ENCODE peak calls at places on chromosomes 3 and 15, in seven cellular contexts. G is K562; X is transverse colon; C is adrenal gland; Q is CD8-positive, alpha-beta T cell; H is CD4-positive, alpha-beta memory T cell; D is colonic mucosa. Z is an unnamed sample. For H3K4me1, the result is how much of the 10 kb centered on the place peaks cover.

GRCh38 chr3:160616721-160617120 is 51.4 kb upstream of the KPNA4 start:
- DNase-seq in G (no peak), X (no peak), C (no peak), Q (no peak), H (no peak), D (no peak), Z (no peak)

GRCh38 chr15:65004993-65005392 is 15.3 kb upstream of the SPG21 start:
- DNase-seq in G (no peak), X (no peak), C (no peak), Q (no peak), H (no peak), D (no peak), Z (no peak)

GRCh38 chr15:36271048-36271447 is 308.4 kb upstream of the CDIN1 start:
- DNase-seq in G (no peak), X (no peak), C (no peak), Q (no peak), H (no peak), D (no peak), Z (no peak)

GRCh38 chr3:12948891-12949711 is 107.7 kb upstream of the RPL32 start:
- DNase-seq in G (no peak), X (peak), C (peak), Q (no peak), H (no peak), D (no peak), Z (no peak)

GRCh38 chr3:78999139-78999538 is 768.7 kb downstream of the ROBO1 start:
- DNase-seq in G (no peak), X (no peak), C (no peak), Q (no peak), H (no peak), D (no peak), Z (no peak)

GRCh38 chr15:87326274-87326673 is 930.3 kb downstream of the NTRK3 start:
- DNase-seq in G (no peak), X (no peak), C (no peak), Q (no peak), H (no peak), D (no peak), Z (no peak)

GRCh38 chr3:111864821-111865656 is 6.0 kb downstream of the PHLDB2 start:
- DNase-seq in G (no peak), X (no peak), C (no peak), Q (no peak), H (no peak), D (no peak), Z (no peak)

GRCh38 chr3:97871206-97871605 is 49.4 kb downstream of the CRYBG3 start:
- DNase-seq in G (no peak), X (no peak), C (no peak), Q (no peak), H (no peak), D (no peak), Z (no peak)

GRCh38 chr3:184380210-184380626 is 364 bp downstream of the CHRD start:
- DNase-seq in G (peak), X (peak), C (peak), Q (no peak), H (no peak), D (peak), Z (no peak)

GRCh38 chr15:25684521-25685215 is 178.5 kb downstream of the ATP10A start:
- DNase-seq in G (no peak), X (no peak), C (peak), Q (no peak), H (no peak), D (no peak), Z (peak)

GRCh38 chr15:61155741-61156700 is 73.1 kb downstream of the RORA start:
- DNase-seq in G (no peak), X (peak), C (no peak), Q (no peak), H (no peak), D (no peak), Z (no peak)

GRCh38 chr3:98809561-98809960 is 46.4 kb downstream of the ST3GAL6 start:
- DNase-seq in G (no peak), X (no peak), C (no peak), Q (no peak), H (no peak), D (no peak), Z (no peak)

GRCh38 chr3:112467584-112467983 is 31.7 kb downstream of the BTLA start:
- DNase-seq in G (no peak), X (no peak), C (no peak), Q (no peak), H (no peak), D (no peak), Z (no peak)

GRCh38 chr3:193872265-193872753 is 263.6 kb upstream of the HES1 start:
- DNase-seq in G (peak), X (peak), C (no peak), Q (no peak), H (no peak), D (peak), Z (no peak)

GRCh38 chr3:130829575-130829947 is 64.3 kb upstream of the ATP2C1 start:
- DNase-seq in G (no peak), X (no peak), C (no peak), Q (no peak), H (no peak), D (no peak), Z (no peak)

GRCh38 chr3:30954431-30954830 is 60.0 kb upstream of the GADL1 start:
- DNase-seq in G (no peak), X (no peak), C (no peak), Q (no peak), H (no peak), D (no peak), Z (no peak)

GRCh38 chr3:115341208-115341607 is 194.1 kb upstream of the ZBTB20 start:
- DNase-seq in G (no peak), X (no peak), C (no peak), Q (no peak), H (no peak), D (no peak), Z (no peak)

GRCh38 chr3:16477054-16477453 is 36.4 kb downstream of the RFTN1 start:
- DNase-seq in G (no peak), X (no peak), C (no peak), Q (no peak), H (no peak), D (no peak), Z (no peak)

GRCh38 chr15:57356636-57357035 is 19.7 kb upstream of the CGNL1 start:
- DNase-seq in G (no peak), X (no peak), C (no peak), Q (no peak), H (no peak), D (no peak), Z (no peak)

GRCh38 chr15:31360843-31361763 is 34.5 kb downstream of the KLF13 start:
- DNase-seq in G (no peak), X (peak), C (no peak), Q (peak), H (peak), D (peak), Z (no peak)

GRCh38 chr15:34331809-34332208 is 5.8 kb downstream of the SLC12A6 start:
- DNase-seq in G (no peak), X (no peak), C (no peak), Q (no peak), H (peak), D (no peak), Z (no peak)

GRCh38 chr3:10515884-10516495 is 10.6 kb upstream of the ATP2B2 start:
- DNase-seq in G (peak), X (no peak), C (no peak), Q (no peak), H (no peak), D (no peak), Z (no peak)

GRCh38 chr3:122582390-122582789 is 4.9 kb downstream of the PARP15 start:
- DNase-seq in G (no peak), X (no peak), C (no peak), Q (no peak), H (no peak), D (no peak), Z (no peak)

GRCh38 chr3:97815149-97815917 is 6.5 kb upstream of the CRYBG3 start:
- DNase-seq in G (no peak), X (no peak), C (no peak), Q (peak), H (peak), D (no peak), Z (no peak)

GRCh38 chr3:111621535-111621934 is 26.4 kb upstream of the ZBED2 start:
- DNase-seq in G (peak), X (no peak), C (no peak), Q (no peak), H (no peak), D (no peak), Z (no peak)

GRCh38 chr15:41151451-41152005 is 35.4 kb upstream of the INO80 start:
- DNase-seq in G (no peak), X (no peak), C (no peak), Q (no peak), H (no peak), D (no peak), Z (no peak)

GRCh38 chr3:19147905-19148767 is at the start of gene KCNH8:
- DNase-seq in G (peak), X (peak), C (peak), Q (no peak), H (no peak), D (peak), Z (no peak)

GRCh38 chr3:160474416-160474838 is 24.8 kb upstream of the TRIM59 start:
- DNase-seq in G (no peak), X (no peak), C (no peak), Q (no peak), H (no peak), D (no peak), Z (no peak)

GRCh38 chr3:97957617-97958311 is 14.5 kb downstream of the RIOX2 start:
- DNase-seq in G (no peak), X (peak), C (no peak), Q (no peak), H (no peak), D (peak), Z (no peak)

GRCh38 chr3:66604476-66604875 is 103.7 kb upstream of the LRIG1 start:
- DNase-seq in G (no peak), X (no peak), C (no peak), Q (no peak), H (no peak), D (no peak), Z (no peak)

GRCh38 chr15:99409097-99409473 is 156.7 kb upstream of the MEF2A start:
- DNase-seq in G (no peak), X (peak), C (no peak), Q (no peak), H (no peak), D (peak), Z (no peak)

GRCh38 chr3:138253609-138254008 is 66.5 kb downstream of the ARMC8 start:
- DNase-seq in G (no peak), X (no peak), C (no peak), Q (no peak), H (no peak), D (no peak), Z (no peak)

GRCh38 chr3:107800705-107801104 is 277.9 kb downstream of the BBX start:
- DNase-seq in G (no peak), X (no peak), C (no peak), Q (no peak), H (no peak), D (no peak), Z (no peak)

GRCh38 chr3:183134844-183135243 is 27.7 kb downstream of the LAMP3 start:
- DNase-seq in G (no peak), X (no peak), C (no peak), Q (no peak), H (no peak), D (no peak), Z (no peak)

GRCh38 chr3:168121175-168121853 is 25.6 kb upstream of the GOLIM4 start:
- DNase-seq in G (no peak), X (peak), C (no peak), Q (no peak), H (no peak), D (peak), Z (no peak)

GRCh38 chr3:190013943-190014924 is 106.5 kb downstream of the P3H2 start:
- DNase-seq in G (no peak), X (no peak), C (no peak), Q (no peak), H (no peak), D (no peak), Z (no peak)

GRCh38 chr3:190012784-190013183 is 107.9 kb downstream of the P3H2 start:
- DNase-seq in G (no peak), X (no peak), C (no peak), Q (no peak), H (no peak), D (no peak), Z (no peak)

GRCh38 chr3:190014940-190015339 is 105.8 kb downstream of the P3H2 start:
- DNase-seq in G (no peak), X (no peak), C (no peak), Q (no peak), H (no peak), D (no peak), Z (no peak)

GRCh38 chr3:190010486-190010885 is 110.2 kb downstream of the P3H2 start:
- DNase-seq in G (no peak), X (no peak), C (no peak), Q (no peak), H (no peak), D (no peak), Z (no peak)

GRCh38 chr3:190012314-190012782 is 108.3 kb downstream of the P3H2 start:
- DNase-seq in G (no peak), X (no peak), C (no peak), Q (no peak), H (no peak), D (no peak), Z (no peak)
- H3K4me3 ChIP-seq in G (no peak), X (no peak), C (no peak), Q (no peak), H (no peak), D (no peak), Z (no peak)

GRCh38 chr3:14434541-14435151 is 32.2 kb downstream of the SLC6A6 start:
- DNase-seq in G (no peak), X (peak), C (no peak), Q (no peak), H (no peak), D (no peak), Z (no peak)

GRCh38 chr3:14432996-14433572 is 30.7 kb downstream of the SLC6A6 start:
- DNase-seq in G (no peak), X (peak), C (no peak), Q (no peak), H (no peak), D (no peak), Z (no peak)

GRCh38 chr3:14434105-14434504 is 31.7 kb downstream of the SLC6A6 start:
- DNase-seq in G (no peak), X (no peak), C (no peak), Q (no peak), H (no peak), D (no peak), Z (no peak)

GRCh38 chr3:14436954-14437281 is 34.5 kb downstream of the SLC6A6 start:
- DNase-seq in G (no peak), X (no peak), C (no peak), Q (no peak), H (no peak), D (no peak), Z (no peak)

DNA sequence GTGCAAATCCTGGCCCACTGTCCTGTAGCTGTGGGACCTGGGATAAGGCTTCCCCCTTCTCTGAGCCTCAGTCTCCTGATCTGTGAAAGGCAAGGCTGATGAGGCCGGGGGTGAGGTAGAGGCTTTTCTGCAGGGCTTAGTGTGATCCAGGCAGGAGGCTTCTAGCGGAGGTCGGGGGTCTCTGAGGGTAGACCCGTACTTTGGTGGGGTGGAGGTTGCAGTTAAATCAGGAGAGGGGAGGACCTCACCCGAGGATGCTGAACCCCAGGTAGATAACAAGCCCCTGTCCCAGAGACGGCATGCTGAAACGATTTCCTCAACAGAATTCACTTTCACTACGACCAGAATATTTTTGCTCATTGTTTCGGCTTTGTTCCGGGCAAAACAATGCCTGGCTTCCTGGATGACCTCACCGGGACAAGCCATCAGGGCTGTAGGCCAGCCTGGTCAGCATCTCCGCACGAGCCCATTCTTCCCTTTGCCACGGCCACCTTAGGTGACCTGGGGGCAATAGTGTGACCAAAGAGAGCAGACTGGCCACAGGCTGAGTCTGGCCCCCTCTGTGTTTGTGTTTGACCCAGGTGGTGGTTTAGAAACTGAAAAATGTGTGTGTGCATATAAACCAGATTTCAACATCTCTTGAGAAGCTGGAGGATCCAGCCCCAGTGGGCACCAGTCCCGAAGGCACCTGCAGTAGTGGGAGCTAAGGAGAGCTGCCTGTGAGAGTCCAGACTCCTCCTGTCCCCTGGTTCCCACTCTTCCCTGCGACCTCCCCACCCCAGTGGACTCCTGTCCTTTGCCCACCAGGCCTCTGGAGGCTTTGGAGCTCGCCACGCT is 33.0 kb downstream of the SLC6A6 start:
- DNase-seq in G (no peak), X (no peak), C (no peak), Q (no peak), H (no peak), D (no peak), Z (no peak)
- H3K4me1 ChIP-seq in G (half or more), X (under half), C (half or more), Q (half or more), H (half or more), D (under half), Z (half or more)

GRCh38 chr3:132803889-132804288 is 81.7 kb upstream of the NPHP3 start:
- DNase-seq in G (no peak), X (no peak), C (no peak), Q (no peak), H (no peak), D (no peak), Z (no peak)
- H3K27ac ChIP-seq in G (no peak), X (no peak), C (no peak), Q (no peak), H (no peak), D (no peak), Z (peak)

DNA sequence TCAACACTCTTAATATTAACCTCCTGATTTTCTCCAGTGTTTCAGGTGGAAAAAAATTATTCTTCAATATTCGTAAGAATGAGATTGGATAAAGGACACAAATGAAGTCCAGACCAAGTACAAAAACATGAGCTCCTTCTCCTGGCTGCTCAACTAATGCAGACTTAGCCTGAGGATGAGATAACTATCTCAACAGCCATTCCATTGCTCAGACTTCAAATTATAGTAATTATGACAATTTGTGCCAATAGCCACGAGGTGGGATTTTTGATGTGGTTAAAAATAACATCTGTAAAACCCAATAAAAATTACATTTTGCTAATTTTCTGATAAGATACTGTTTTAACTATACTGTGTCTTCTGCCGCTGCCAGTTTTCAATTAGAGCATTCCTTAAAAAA is 323.6 kb downstream of the SOX2 start:
- DNase-seq in G (no peak), X (no peak), C (no peak), Q (no peak), H (no peak), D (no peak), Z (no peak)
- H3K4me3 ChIP-seq in G (no peak), X (no peak), C (no peak), Q (no peak), H (no peak), D (no peak), Z (no peak)

GRCh38 chr3:71244153-71245051 is 339.1 kb downstream of the FOXP1 start:
- DNase-seq in G (no peak), X (peak), C (no peak), Q (no peak), H (no peak), D (no peak), Z (no peak)
- H3K4me1 ChIP-seq in G (under half), X (under half), C (under half), Q (under half), H (under half), D (under half), Z (under half)

DNA sequence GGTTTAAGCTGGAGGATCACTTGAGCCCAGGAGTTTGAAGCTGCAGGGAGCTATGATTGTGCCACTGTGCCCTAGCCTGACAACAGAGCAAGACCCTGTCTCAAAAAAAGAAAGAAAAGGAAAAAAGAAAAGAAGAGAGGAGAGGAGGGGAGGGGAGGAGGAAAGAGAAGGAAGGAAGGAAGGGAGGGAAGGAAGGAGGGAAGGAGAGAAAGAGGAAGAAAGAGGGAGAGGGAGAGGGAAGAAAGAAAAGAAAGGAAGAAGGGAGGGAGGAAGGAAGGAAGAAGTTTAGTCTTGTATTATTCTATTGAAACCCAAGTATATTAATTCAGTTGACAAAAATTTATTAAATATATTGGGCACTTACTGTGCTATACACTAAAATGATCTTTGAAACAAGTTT is 11.5 kb downstream of the GOLM2 start:
- DNase-seq in G (no peak), X (no peak), C (no peak), Q (no peak), H (no peak), D (no peak), Z (no peak)
- H3K27ac ChIP-seq in G (peak), X (peak), C (no peak), Q (no peak), H (no peak), D (no peak), Z (no peak)